ENCODE peak calls at places on chromosome 14, in four cellular contexts. O is IMR-90, T is A549, P is GM13977. Q is an unnamed sample.

GRCh38 chr14:97410667-97411286 is 613.6 kb downstream of the VRK1 start:
- DNase-seq in O (no peak), P (no peak), T (no peak), Q (no peak)

GRCh38 chr14:65790185-65790815 is 377.8 kb downstream of the FUT8 start:
- DNase-seq in O (no peak), T (no peak), P (no peak), Q (no peak)

GRCh38 chr14:101594511-101595148 is 33.3 kb downstream of the DIO3 start:
- DNase-seq in T (no peak), O (no peak), P (no peak), Q (no peak)

GRCh38 chr14:23569443-23570151 is 2.0 kb upstream of the AP1G2 start:
- DNase-seq in P (no peak), T (peak; percentile 52), O (no peak), Q (peak; percentile 54)

GRCh38 chr14:90820958-90821357 is 4.7 kb upstream of the TTC7B start:
- DNase-seq in O (peak; percentile 55), P (peak; percentile 74), T (no peak), Q (peak; percentile 58)

GRCh38 chr14:24802236-24802635 is 168.2 kb upstream of the GZMB start:
- DNase-seq in O (no peak), T (no peak), P (no peak), Q (no peak)

GRCh38 chr14:64801800-64802199 is 77.9 kb downstream of the SPTB start:
- DNase-seq in O (peak; percentile 17), T (peak; percentile 43), P (peak; percentile 45), Q (peak; percentile 58)

GRCh38 chr14:24692382-24693352 is 58.7 kb upstream of the GZMB start:
- DNase-seq in T (no peak), O (no peak), P (no peak), Q (no peak)

GRCh38 chr14:83356080-83356479 is 1822.4 kb upstream of the SEL1L start:
- DNase-seq in P (no peak), O (no peak), T (no peak), Q (no peak)

GRCh38 chr14:34685819-34686428 is 28.5 kb downstream of the CFL2 start:
- DNase-seq in O (no peak), P (no peak), T (no peak), Q (no peak)

GRCh38 chr14:35814371-35815005 is 5.4 kb upstream of the RALGAPA1 start:
- DNase-seq in T (peak; percentile 63), O (peak; percentile 40), P (peak; percentile 58), Q (peak; percentile 53)
- TF ChIP-seq CTCF in T (peak; percentile 55), O (peak; percentile 64), P (peak; percentile 84), Q (peak; percentile 72)

GRCh38 chr14:73644531-73645247 is at the start of gene DNAL1:
- DNase-seq in P (peak; percentile 96), O (peak; percentile 85), T (peak; percentile 89), Q (peak; percentile 98)
- TF ChIP-seq CTCF in P (no peak), O (no peak), T (no peak), Q (no peak)

GRCh38 chr14:75672588-75673192 is 11.6 kb downstream of the TTLL5 start:
- DNase-seq in T (no peak), P (no peak), O (no peak), Q (no peak)

GRCh38 chr14:75673345-75673744 is 12.3 kb downstream of the TTLL5 start:
- DNase-seq in O (no peak), P (peak; percentile 14), T (no peak), Q (peak; percentile 32)

DNA sequence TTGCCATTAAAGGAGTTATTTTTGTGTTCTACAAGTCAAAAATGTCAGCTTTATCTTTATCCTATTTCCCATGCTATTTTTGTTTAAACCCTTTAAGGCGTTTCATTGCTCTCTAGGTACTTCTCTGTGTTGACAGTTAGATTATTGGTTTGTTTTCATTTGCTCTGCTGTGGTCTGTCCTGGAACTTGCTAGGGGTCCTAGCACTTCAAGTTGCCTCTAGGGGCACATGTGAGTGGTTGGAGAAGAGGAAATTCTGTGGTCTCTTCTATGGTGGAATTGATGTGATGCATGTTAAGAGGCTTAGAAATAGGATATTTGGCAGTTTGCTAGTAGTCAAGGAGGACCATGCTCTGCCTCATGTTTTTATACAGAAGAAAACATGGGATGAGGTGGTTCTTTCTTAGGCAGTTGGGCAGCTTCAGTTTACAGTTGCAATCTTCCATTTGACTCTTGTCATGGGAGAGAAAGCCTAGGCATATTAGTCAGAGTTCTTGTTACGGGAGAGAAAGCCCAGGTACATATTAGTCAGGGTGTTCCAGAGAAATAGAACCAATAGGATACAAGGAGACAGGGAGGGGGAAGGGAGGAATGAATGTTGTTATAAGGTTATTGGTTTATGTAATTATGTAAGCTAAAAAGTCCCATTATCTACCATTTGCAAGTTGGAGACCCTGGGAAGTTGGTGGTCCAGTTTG is 14.4 kb downstream of the TTLL5 start:
- DNase-seq in T (no peak), P (no peak), O (no peak), Q (no peak)
- TF ChIP-seq CTCF in T (no peak), P (no peak), O (no peak), Q (no peak)

DNA sequence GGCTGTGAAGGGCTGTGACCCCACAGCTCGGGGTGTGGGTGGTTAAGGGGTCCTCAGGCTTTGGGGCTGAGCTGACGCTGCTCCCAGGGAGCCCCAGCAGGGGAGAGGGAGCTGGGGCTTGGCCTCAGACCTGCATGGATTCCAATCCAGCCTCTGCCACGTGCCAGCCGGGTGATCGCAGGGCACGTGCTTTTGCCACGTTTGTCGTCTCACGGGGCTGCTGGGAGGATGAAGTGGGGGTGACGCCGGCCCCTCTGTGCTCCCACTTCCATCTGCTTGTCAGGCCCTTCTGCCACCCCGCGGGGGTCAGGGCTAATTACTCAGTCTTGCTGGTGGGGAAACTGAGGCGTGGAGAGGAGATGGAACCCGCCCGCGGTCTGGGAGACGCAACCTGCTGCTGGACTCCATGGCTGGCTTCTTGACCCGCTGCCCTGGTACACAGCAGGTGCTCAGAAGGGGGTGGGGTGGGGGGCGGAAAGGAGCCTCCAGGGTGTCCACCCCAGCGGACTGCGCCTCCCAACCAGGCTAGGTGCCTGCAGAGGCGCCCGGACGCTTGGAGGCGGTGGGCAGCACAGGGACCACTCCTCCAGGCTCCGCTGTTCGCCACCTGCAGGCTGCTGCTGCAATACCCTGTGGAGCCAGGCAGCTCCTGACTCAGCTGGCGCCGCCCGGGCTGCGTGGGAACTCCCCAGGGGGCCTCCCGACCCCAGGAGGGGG is 36.4 kb upstream of the PRIMA1 start:
- DNase-seq in P (no peak), O (no peak), T (no peak), Q (no peak)
- TF ChIP-seq CTCF in P (no peak), O (no peak), T (peak; percentile 17), Q (no peak)

DNA sequence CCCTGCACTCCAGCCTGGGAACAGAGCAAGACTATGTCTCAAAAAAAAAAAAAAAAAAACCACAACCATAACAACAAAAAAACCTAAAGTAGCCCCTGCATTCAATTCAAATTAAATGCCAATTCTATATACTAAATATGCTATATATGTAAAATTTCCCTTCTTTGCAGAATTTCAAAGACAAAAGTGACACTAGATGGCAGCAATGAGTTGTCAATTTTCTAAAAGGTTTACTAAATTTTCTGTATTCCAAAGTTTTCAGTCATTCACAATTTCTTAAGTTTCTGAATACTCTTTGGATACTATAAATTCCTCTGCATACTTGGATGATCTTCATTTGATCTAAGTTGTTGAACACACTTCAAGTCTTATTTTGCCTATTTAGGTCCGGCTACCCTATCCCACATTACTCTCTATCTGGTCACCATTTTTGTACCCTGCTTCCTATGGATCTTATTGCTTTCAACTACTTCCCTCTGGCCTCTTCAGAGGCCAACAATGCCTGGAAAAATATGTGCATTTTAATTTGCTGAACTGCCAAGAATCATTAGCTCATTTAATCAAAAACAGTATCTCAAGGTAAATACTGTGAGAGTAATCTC is 27.9 kb downstream of the HNRNPC start:
- DNase-seq in P (no peak), O (peak; percentile 38), T (peak; percentile 25), Q (no peak)
- TF ChIP-seq CTCF in P (peak; percentile 36), O (peak; percentile 40), T (peak; percentile 53), Q (no peak)

Q was measured in GM13976.